ENCODE peak calls at places on chromosome 12, in four cellular contexts. One of them, this sample, is unnamed.

GRCh38 chr12:113432976-113433375 is 10.8 kb downstream of the SDSL start:
- DNase-seq in endothelial cell: no peak
- DNase-seq in Right ventricle myocardium superior: no peak
- DNase-seq in hypothalamus: no peak
- DNase-seq in this sample: no peak

GRCh38 chr12:116172224-116172849 is 105.2 kb downstream of the MED13L start:
- DNase-seq in endothelial cell: no peak
- DNase-seq in hypothalamus: no peak
- DNase-seq in Right ventricle myocardium superior: no peak
- DNase-seq in this sample: no peak

GRCh38 chr12:4133636-4134433 is 139.7 kb upstream of the CCND2 start:
- DNase-seq in endothelial cell: peak
- DNase-seq in Right ventricle myocardium superior: no peak
- DNase-seq in hypothalamus: no peak
- DNase-seq in this sample: no peak

GRCh38 chr12:124814741-124815613 is 48.7 kb downstream of the SCARB1 start:
- DNase-seq in hypothalamus: no peak
- DNase-seq in Right ventricle myocardium superior: no peak
- DNase-seq in endothelial cell: no peak
- DNase-seq in this sample: no peak

GRCh38 chr12:4015225-4016076 is 142.3 kb upstream of the PARP11 start:
- DNase-seq in Right ventricle myocardium superior: no peak
- DNase-seq in hypothalamus: no peak
- DNase-seq in endothelial cell: no peak
- DNase-seq in this sample: no peak

GRCh38 chr12:95623554-95624170 is 72.4 kb upstream of the USP44 start:
- DNase-seq in Right ventricle myocardium superior: peak
- DNase-seq in hypothalamus: no peak
- DNase-seq in endothelial cell: peak
- DNase-seq in this sample: peak

GRCh38 chr12:92608418-92609091 is 94.2 kb upstream of the PLEKHG7 start:
- DNase-seq in endothelial cell: no peak
- DNase-seq in Right ventricle myocardium superior: no peak
- DNase-seq in hypothalamus: no peak
- DNase-seq in this sample: no peak

GRCh38 chr12:93767524-93767863 is 90.3 kb downstream of the CRADD start:
- DNase-seq in hypothalamus: no peak
- DNase-seq in Right ventricle myocardium superior: no peak
- DNase-seq in endothelial cell: no peak
- DNase-seq in this sample: no peak